ENCODE peak calls at places on chromosomes 5 and 9, in four cellular contexts. One of them, this sample, is unnamed.

GRCh38 chr5:52956014-52956413 is 33.1 kb upstream of the ITGA2 start:
- DNase-seq in HepG2: peak; percentile 38
- DNase-seq in GM12878: no peak
- DNase-seq in SK-N-SH: no peak
- DNase-seq in this sample: no peak

GRCh38 chr9:87793292-87793691 is 67.4 kb downstream of the CTSL start:
- DNase-seq in HepG2: peak; percentile 85
- DNase-seq in GM12878: no peak
- DNase-seq in SK-N-SH: no peak
- DNase-seq in this sample: peak; percentile 37

GRCh38 chr5:27083763-27084420 is 45.5 kb upstream of the CDH9 start:
- DNase-seq in HepG2: no peak
- DNase-seq in GM12878: no peak
- DNase-seq in SK-N-SH: no peak
- DNase-seq in this sample: no peak

GRCh38 chr9:28547469-28547981 is 974.2 kb upstream of the C9orf72 start:
- DNase-seq in HepG2: no peak
- DNase-seq in GM12878: no peak
- DNase-seq in SK-N-SH: no peak
- DNase-seq in this sample: no peak

GRCh38 chr9:29332789-29333188 is 1759.5 kb upstream of the C9orf72 start:
- DNase-seq in HepG2: no peak
- DNase-seq in GM12878: no peak
- DNase-seq in SK-N-SH: no peak
- DNase-seq in this sample: no peak

GRCh38 chr5:140801494-140801841 is 611 bp downstream of the PCDHA3 start:
- DNase-seq in HepG2: no peak
- DNase-seq in GM12878: no peak
- DNase-seq in SK-N-SH: no peak
- DNase-seq in this sample: no peak

GRCh38 chr5:141864371-141865370 is 13.5 kb downstream of the PCDH1 start:
- DNase-seq in HepG2: no peak
- DNase-seq in GM12878: no peak
- DNase-seq in SK-N-SH: no peak
- DNase-seq in this sample: no peak

GRCh38 chr5:135312255-135312935 is 86.6 kb downstream of the MACROH2A1 start:
- DNase-seq in HepG2: no peak
- DNase-seq in GM12878: no peak
- DNase-seq in SK-N-SH: no peak
- DNase-seq in this sample: no peak

GRCh38 chr9:91783411-91783810 is 166.6 kb downstream of the ROR2 start:
- DNase-seq in HepG2: no peak
- DNase-seq in GM12878: no peak
- DNase-seq in SK-N-SH: no peak
- DNase-seq in this sample: no peak

GRCh38 chr9:76216161-76216649 is 178.0 kb downstream of the RFK start:
- DNase-seq in HepG2: no peak
- DNase-seq in GM12878: no peak
- DNase-seq in SK-N-SH: no peak
- DNase-seq in this sample: no peak

GRCh38 chr5:63831381-63831780 is 130.9 kb downstream of the HTR1A start:
- DNase-seq in HepG2: no peak
- DNase-seq in GM12878: no peak
- DNase-seq in SK-N-SH: no peak
- DNase-seq in this sample: no peak

GRCh38 chr5:73499187-73499586 is 945 bp downstream of the BTF3 start:
- DNase-seq in HepG2: no peak
- DNase-seq in GM12878: no peak
- DNase-seq in SK-N-SH: no peak
- DNase-seq in this sample: peak; percentile 21

GRCh38 chr9:77735515-77735914 is 87.4 kb upstream of the GNA14 start:
- DNase-seq in HepG2: no peak
- DNase-seq in GM12878: no peak
- DNase-seq in SK-N-SH: no peak
- DNase-seq in this sample: no peak

GRCh38 chr5:73391441-73391871 is 57.1 kb downstream of the FOXD1 start:
- DNase-seq in HepG2: no peak
- DNase-seq in GM12878: no peak
- DNase-seq in SK-N-SH: no peak
- DNase-seq in this sample: no peak

DNA sequence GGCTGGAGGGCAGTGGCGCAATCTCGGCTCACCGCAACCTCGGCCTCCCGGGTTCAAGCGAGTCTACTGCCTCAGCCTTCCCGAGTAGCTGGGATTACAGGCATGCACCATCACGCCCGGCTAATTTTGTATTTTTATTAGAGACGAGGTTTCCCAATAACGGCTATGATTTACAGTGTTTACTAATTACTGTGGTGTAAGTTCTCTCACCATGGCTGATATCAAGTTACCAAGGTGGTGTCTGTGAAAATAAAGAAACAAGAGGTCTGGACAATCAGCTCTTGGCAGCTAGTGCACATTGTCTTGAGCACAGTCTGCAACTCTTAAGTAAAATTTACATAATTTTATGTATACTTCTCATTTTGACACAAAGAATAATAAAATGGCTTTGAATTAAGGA is 385.5 kb upstream of the COX7C start:
- DNase-seq in HepG2: no peak
- DNase-seq in GM12878: no peak
- DNase-seq in SK-N-SH: no peak
- DNase-seq in this sample: no peak
- TF ChIP-seq SIN3A in HepG2: no peak
- TF ChIP-seq SIN3A in GM12878: no peak
- TF ChIP-seq SIN3A in SK-N-SH: no peak
- TF ChIP-seq SIN3A in this sample: no peak

GRCh38 chr9:16709936-16710335 is 160.5 kb downstream of the BNC2 start:
- DNase-seq in HepG2: no peak
- DNase-seq in GM12878: no peak
- DNase-seq in SK-N-SH: no peak
- DNase-seq in this sample: no peak
- TF ChIP-seq SIN3A in HepG2: no peak
- TF ChIP-seq SIN3A in GM12878: no peak
- TF ChIP-seq SIN3A in SK-N-SH: no peak
- TF ChIP-seq SIN3A in this sample: no peak

GRCh38 chr9:22815246-22815645 is 368.6 kb downstream of the DMRTA1 start:
- DNase-seq in HepG2: no peak
- DNase-seq in GM12878: no peak
- DNase-seq in SK-N-SH: no peak
- DNase-seq in this sample: no peak

GRCh38 chr9:22813520-22813919 is 366.9 kb downstream of the DMRTA1 start:
- DNase-seq in HepG2: peak; percentile 2
- DNase-seq in GM12878: no peak
- DNase-seq in SK-N-SH: peak; percentile 1
- DNase-seq in this sample: no peak

GRCh38 chr9:22817181-22817580 is 370.6 kb downstream of the DMRTA1 start:
- DNase-seq in HepG2: no peak
- DNase-seq in GM12878: no peak
- DNase-seq in SK-N-SH: no peak
- DNase-seq in this sample: no peak
- TF ChIP-seq SIN3A in HepG2: no peak
- TF ChIP-seq SIN3A in GM12878: no peak
- TF ChIP-seq SIN3A in SK-N-SH: no peak
- TF ChIP-seq SIN3A in this sample: no peak

DNA sequence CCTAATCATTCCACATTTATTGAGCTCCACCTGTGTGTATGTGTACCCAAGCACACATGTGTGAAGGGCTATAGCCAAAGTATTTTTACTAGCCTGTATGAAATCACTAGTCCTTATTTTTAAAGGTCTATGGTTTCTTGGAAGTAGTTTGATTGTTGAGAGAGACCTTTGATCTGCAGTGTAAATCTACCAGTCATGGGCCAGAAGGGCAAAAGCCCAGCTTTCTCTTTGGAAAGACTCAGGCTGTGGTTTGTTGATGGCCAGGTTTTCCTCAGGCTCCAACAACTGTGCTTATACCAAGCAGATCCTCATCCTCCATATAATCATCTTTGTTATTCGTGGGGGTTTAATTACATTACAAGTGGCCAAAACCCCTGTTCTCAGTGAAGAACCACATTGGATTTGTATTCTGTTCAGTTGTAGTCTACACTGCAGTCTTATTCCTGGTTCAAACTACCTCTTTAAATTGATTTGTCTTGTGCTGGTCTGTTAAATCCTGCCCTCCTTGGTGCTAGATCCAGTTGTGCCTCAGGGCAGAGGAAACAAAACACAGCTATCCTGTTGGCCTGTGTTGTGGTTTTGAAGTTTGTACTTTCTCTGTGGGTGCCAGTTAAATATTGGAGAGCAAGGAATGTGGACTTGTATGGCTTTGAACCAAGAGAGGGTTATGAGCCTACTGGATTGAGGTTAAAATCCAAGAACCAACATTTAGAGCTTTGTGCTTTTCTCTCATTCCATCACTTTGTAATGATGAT is 13.3 kb downstream of the CDC26 start:
- DNase-seq in HepG2: peak; percentile 35
- DNase-seq in GM12878: no peak
- DNase-seq in SK-N-SH: no peak
- DNase-seq in this sample: no peak
- TF ChIP-seq SIN3A in HepG2: no peak
- TF ChIP-seq SIN3A in GM12878: no peak
- TF ChIP-seq SIN3A in SK-N-SH: no peak
- TF ChIP-seq SIN3A in this sample: no peak

GRCh38 chr5:177444106-177445051 is 2.2 kb upstream of the PRR7 start:
- DNase-seq in HepG2: no peak
- DNase-seq in GM12878: no peak
- DNase-seq in SK-N-SH: no peak
- DNase-seq in this sample: no peak
- TF ChIP-seq SIN3A in HepG2: no peak
- TF ChIP-seq SIN3A in GM12878: no peak
- TF ChIP-seq SIN3A in SK-N-SH: no peak
- TF ChIP-seq SIN3A in this sample: no peak

GRCh38 chr9:133529874-133530273 is 4.6 kb upstream of the ADAMTSL2 start:
- DNase-seq in HepG2: no peak
- DNase-seq in GM12878: no peak
- DNase-seq in SK-N-SH: no peak
- DNase-seq in this sample: no peak

GRCh38 chr9:133528001-133528886 is 3.5 kb upstream of the MYMK start:
- DNase-seq in HepG2: no peak
- DNase-seq in GM12878: no peak
- DNase-seq in SK-N-SH: no peak
- DNase-seq in this sample: no peak

GRCh38 chr9:133529457-133529856 is 4.7 kb upstream of the MYMK start:
- DNase-seq in HepG2: no peak
- DNase-seq in GM12878: no peak
- DNase-seq in SK-N-SH: no peak
- DNase-seq in this sample: no peak

GRCh38 chr9:133527444-133527920 is 2.7 kb upstream of the MYMK start:
- DNase-seq in HepG2: no peak
- DNase-seq in GM12878: no peak
- DNase-seq in SK-N-SH: peak; percentile 71
- DNase-seq in this sample: no peak

DNA sequence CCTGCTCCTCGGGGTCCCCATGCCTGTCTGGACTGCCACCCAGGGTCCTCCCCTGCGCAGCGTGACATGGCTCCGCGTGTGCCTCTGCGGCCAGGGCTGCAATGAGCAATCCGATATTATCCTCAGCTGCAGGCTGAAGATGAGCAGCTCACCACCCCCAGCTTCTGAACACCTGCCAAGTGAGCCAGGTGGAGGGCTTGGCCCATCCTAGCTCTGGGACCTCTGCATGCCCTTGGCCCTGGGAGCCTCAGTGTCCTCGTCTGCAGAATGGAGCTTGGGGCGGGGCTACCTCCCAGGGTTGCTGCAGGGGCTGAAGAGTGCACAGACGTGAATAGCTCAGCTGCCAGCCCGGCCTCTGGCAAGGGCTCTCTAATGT is 4.1 kb upstream of the MYMK start:
- DNase-seq in HepG2: no peak
- DNase-seq in GM12878: no peak
- DNase-seq in SK-N-SH: no peak
- DNase-seq in this sample: no peak
- TF ChIP-seq SIN3A in HepG2: no peak
- TF ChIP-seq SIN3A in GM12878: no peak
- TF ChIP-seq SIN3A in SK-N-SH: no peak
- TF ChIP-seq SIN3A in this sample: no peak

GRCh38 chr5:94562327-94562971 is 56.0 kb downstream of the KIAA0825 start:
- DNase-seq in HepG2: no peak
- DNase-seq in GM12878: no peak
- DNase-seq in SK-N-SH: no peak
- DNase-seq in this sample: no peak
- TF ChIP-seq SIN3A in HepG2: no peak
- TF ChIP-seq SIN3A in GM12878: no peak
- TF ChIP-seq SIN3A in SK-N-SH: no peak
- TF ChIP-seq SIN3A in this sample: no peak

GRCh38 chr9:85200726-85201402 is 531.3 kb downstream of the NTRK2 start:
- DNase-seq in HepG2: no peak
- DNase-seq in GM12878: no peak
- DNase-seq in SK-N-SH: no peak
- DNase-seq in this sample: no peak
- TF ChIP-seq SIN3A in HepG2: no peak
- TF ChIP-seq SIN3A in GM12878: no peak
- TF ChIP-seq SIN3A in SK-N-SH: no peak
- TF ChIP-seq SIN3A in this sample: no peak

This sample was measured in K562.